ENCODE peak calls at places on chromosomes 16 and 17, in seven cellular contexts. K, P, O, L, T, E and C are unnamed samples. For H3K4me1, the result is how much of the 10 kb centered on the place peaks cover.

GRCh38 chr17:39740357-39741111 is 2.8 kb downstream of the GRB7 start:
- DNase-seq in K (peak), P (peak), O (peak), L (no peak), T (peak), E (peak), C (no peak)

GRCh38 chr17:63804328-63804727 is 22.9 kb upstream of the PSMC5 start:
- DNase-seq in K (no peak), P (no peak), O (no peak), L (no peak), T (no peak), E (no peak), C (no peak)

GRCh38 chr17:52383493-52384100 is 225.1 kb upstream of the CA10 start:
- DNase-seq in K (peak), P (peak), O (peak), L (peak), T (peak), E (peak), C (no peak)

GRCh38 chr16:88070989-88071625 is 119.9 kb downstream of the BANP start:
- DNase-seq in K (no peak), P (no peak), O (no peak), L (no peak), T (no peak), E (no peak), C (no peak)

GRCh38 chr16:7493133-7493532 is 160.5 kb downstream of the RBFOX1 start:
- DNase-seq in K (no peak), P (no peak), O (no peak), L (no peak), T (no peak), E (no peak), C (no peak)

GRCh38 chr16:67277294-67277998 is 1.9 kb upstream of the PLEKHG4 start:
- DNase-seq in K (peak), P (peak), O (no peak), L (no peak), T (peak), E (no peak), C (no peak)

GRCh38 chr17:2962729-2963128 is 100.7 kb downstream of the OR1D5 start:
- DNase-seq in K (peak), P (no peak), O (no peak), L (no peak), T (no peak), E (no peak), C (no peak)

GRCh38 chr16:4160663-4161436 is 44.6 kb upstream of the ADCY9 start:
- DNase-seq in K (no peak), P (no peak), O (no peak), L (no peak), T (no peak), E (no peak), C (no peak)

GRCh38 chr16:89303604-89304003 is 86.1 kb downstream of the ZNF778 start:
- DNase-seq in K (no peak), P (no peak), O (no peak), L (no peak), T (no peak), E (no peak), C (no peak)

GRCh38 chr17:9026741-9027140 is 5.4 kb downstream of the NTN1 start:
- DNase-seq in K (no peak), P (no peak), O (no peak), L (no peak), T (no peak), E (no peak), C (peak)

GRCh38 chr17:67105213-67105612 is 60.9 kb downstream of the CACNG1 start:
- DNase-seq in K (no peak), P (no peak), O (no peak), L (no peak), T (no peak), E (no peak), C (no peak)

GRCh38 chr16:58197314-58198012 is 443 bp downstream of the CSNK2A2 start:
- DNase-seq in K (no peak), P (no peak), O (no peak), L (no peak), T (no peak), E (peak), C (no peak)

GRCh38 chr17:71801301-71801700 is 319.5 kb upstream of the SOX9 start:
- DNase-seq in K (no peak), P (no peak), O (no peak), L (no peak), T (no peak), E (no peak), C (no peak)

GRCh38 chr16:31022574-31023251 is 10.6 kb upstream of the STX4 start:
- DNase-seq in K (no peak), P (no peak), O (no peak), L (no peak), T (no peak), E (no peak), C (no peak)

GRCh38 chr17:32461853-32462617 is 17.7 kb downstream of the PSMD11 start:
- DNase-seq in K (no peak), P (peak), O (no peak), L (peak), T (no peak), E (peak), C (no peak)

GRCh38 chr16:81710596-81710995 is 68.5 kb upstream of the PLCG2 start:
- DNase-seq in K (no peak), P (no peak), O (no peak), L (no peak), T (no peak), E (peak), C (no peak)

GRCh38 chr16:81712681-81713080 is 66.4 kb upstream of the PLCG2 start:
- DNase-seq in K (no peak), P (no peak), O (no peak), L (no peak), T (no peak), E (no peak), C (no peak)

GRCh38 chr16:81713295-81713772 is 65.8 kb upstream of the PLCG2 start:
- DNase-seq in K (no peak), P (no peak), O (no peak), L (no peak), T (no peak), E (peak), C (no peak)

GRCh38 chr16:81713796-81714195 is 65.3 kb upstream of the PLCG2 start:
- DNase-seq in K (no peak), P (no peak), O (no peak), L (no peak), T (no peak), E (peak), C (no peak)

GRCh38 chr16:81711609-81712329 is 67.3 kb upstream of the PLCG2 start:
- DNase-seq in K (no peak), P (peak), O (no peak), L (no peak), T (peak), E (peak), C (no peak)
- TF ChIP-seq POLR2AphosphoS5 in K (peak), P (peak), O (peak), L (peak), T (no peak), E (no peak), C (peak)

GRCh38 chr16:2340564-2341455 is at the start of gene ABCA3:
- DNase-seq in K (peak), P (peak), O (peak), L (peak), T (peak), E (peak), C (no peak)

GRCh38 chr16:2343211-2343610 is 2.7 kb upstream of the ABCA3 start:
- DNase-seq in K (no peak), P (no peak), O (no peak), L (no peak), T (no peak), E (no peak), C (no peak)

GRCh38 chr16:2341456-2342447 is 1.2 kb upstream of the ABCA3 start:
- DNase-seq in K (no peak), P (no peak), O (no peak), L (no peak), T (no peak), E (peak), C (no peak)

GRCh38 chr16:2337431-2338296 is 2.9 kb downstream of the ABCA3 start:
- DNase-seq in K (peak), P (no peak), O (no peak), L (no peak), T (no peak), E (no peak), C (peak)

GRCh38 chr16:2339521-2340484 is 725 bp downstream of the ABCA3 start:
- DNase-seq in K (peak), P (no peak), O (peak), L (peak), T (no peak), E (peak), C (no peak)
- TF ChIP-seq CTCF in K (no peak), P (no peak), O (no peak), L (no peak), T (no peak), E (peak), C (no peak)

GRCh38 chr17:76360461-76360860 is 6.7 kb upstream of the PRPSAP1 start:
- DNase-seq in K (no peak), P (no peak), O (no peak), L (no peak), T (no peak), E (no peak), C (no peak)

GRCh38 chr17:76359375-76359774 is 5.7 kb upstream of the PRPSAP1 start:
- DNase-seq in K (no peak), P (no peak), O (no peak), L (no peak), T (no peak), E (no peak), C (no peak)

GRCh38 chr17:76354747-76355310 is 1.1 kb upstream of the PRPSAP1 start:
- DNase-seq in K (no peak), P (no peak), O (no peak), L (no peak), T (no peak), E (peak), C (no peak)

GRCh38 chr17:76356803-76357456 is 3.2 kb upstream of the PRPSAP1 start:
- DNase-seq in K (no peak), P (no peak), O (no peak), L (no peak), T (no peak), E (no peak), C (no peak)

DNA sequence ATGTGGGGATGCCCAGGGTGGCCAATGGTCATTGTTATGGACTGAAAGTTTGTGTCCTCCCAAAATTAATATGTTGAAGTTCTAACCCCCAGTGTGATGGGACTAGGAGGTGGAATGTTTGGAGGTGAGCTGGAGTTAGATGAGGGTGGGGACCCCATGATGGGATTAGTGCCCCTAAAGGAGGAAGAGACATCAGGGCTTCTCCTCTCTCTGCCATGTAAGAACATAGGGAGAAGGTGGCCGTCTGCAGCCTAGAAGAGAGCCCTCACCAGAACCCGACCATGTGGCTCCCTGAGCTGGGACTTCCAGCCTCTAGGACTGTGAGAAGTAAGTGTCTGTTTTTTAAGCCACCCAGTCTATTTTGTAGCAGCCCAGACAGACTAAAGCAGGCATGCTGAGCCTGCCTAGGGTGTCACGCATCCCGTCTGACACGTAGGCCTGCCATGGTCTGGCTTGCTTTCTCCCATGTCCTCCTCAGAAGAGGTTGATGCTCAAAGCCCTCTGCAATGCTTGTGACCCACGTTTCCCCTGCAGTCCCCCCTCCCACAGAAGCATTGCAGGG is 4.0 kb upstream of the PRPSAP1 start:
- DNase-seq in K (no peak), P (no peak), O (no peak), L (no peak), T (no peak), E (no peak), C (no peak)
- H3K4me1 ChIP-seq in K (under half), P (under half), O (under half), L (under half), T (under half), E (under half), C (under half)

GRCh38 chr17:6109541-6109940 is 39.4 kb downstream of the WSCD1 start:
- DNase-seq in K (no peak), P (no peak), O (no peak), L (no peak), T (no peak), E (no peak), C (no peak)

GRCh38 chr17:6110592-6110991 is 40.4 kb downstream of the WSCD1 start:
- DNase-seq in K (no peak), P (no peak), O (no peak), L (no peak), T (no peak), E (no peak), C (no peak)

GRCh38 chr17:6108382-6108781 is 38.2 kb downstream of the WSCD1 start:
- DNase-seq in K (no peak), P (no peak), O (no peak), L (no peak), T (no peak), E (no peak), C (no peak)

GRCh38 chr17:6108987-6109386 is 38.8 kb downstream of the WSCD1 start:
- DNase-seq in K (no peak), P (no peak), O (no peak), L (no peak), T (no peak), E (no peak), C (no peak)

GRCh38 chr17:6110088-6110487 is 39.9 kb downstream of the WSCD1 start:
- DNase-seq in K (no peak), P (no peak), O (no peak), L (no peak), T (no peak), E (no peak), C (no peak)
- TF ChIP-seq POLR2AphosphoS5 in K (no peak), P (no peak), O (no peak), L (no peak), T (no peak), E (no peak), C (no peak)